ENCODE peak calls at places on chromosomes 7 and 10, in seven cellular contexts. R is choroid plexus epithelial cell, Q is GM23338, Y is GM10248, K is endothelial cell, D is PC-3, O is neural crest cell. F is an unnamed sample.
A peak's percentile ranks its signal among the peaks of the same experiment; 100 is the strongest.

GRCh38 chr10:43823237-43823605 is 174.5 kb upstream of the ZNF32 start:
- DNase-seq in R (no peak), Q (no peak), K (no peak), Y (no peak), D (no peak), O (no peak), F (no peak)

GRCh38 chr10:44924261-44925040 is 13.3 kb downstream of the TMEM72 start:
- DNase-seq in O (no peak), Y (no peak), K (no peak), Q (peak; percentile 9), D (no peak), R (no peak), F (no peak)

GRCh38 chr7:142859829-142860228 is 5.0 kb downstream of the EPHB6 start:
- DNase-seq in R (peak; percentile 85), K (no peak), D (peak; percentile 85), Q (no peak), Y (no peak), O (no peak), F (no peak)

GRCh38 chr10:51542863-51543262 is 156.5 kb downstream of the CSTF2T start:
- DNase-seq in R (no peak), K (no peak), Y (no peak), D (no peak), Q (no peak), O (no peak), F (no peak)

GRCh38 chr10:52443419-52444388 is 129.6 kb downstream of the DKK1 start:
- DNase-seq in Y (no peak), O (no peak), D (peak; percentile 100), Q (no peak), K (no peak), R (peak; percentile 91), F (no peak)

GRCh38 chr7:137480824-137481365 is 137.4 kb upstream of the PTN start:
- DNase-seq in O (no peak), R (peak; percentile 40), Q (no peak), Y (no peak), K (no peak), D (no peak), F (no peak)

GRCh38 chr10:112951349-112952281 is 1.6 kb downstream of the TCF7L2 start:
- DNase-seq in O (peak; percentile 62), K (peak; percentile 61), R (peak; percentile 88), Y (peak; percentile 34), Q (peak; percentile 75), D (peak; percentile 55), F (peak; percentile 49)

GRCh38 chr7:67006966-67007365 is 10.3 kb downstream of the TYW1 start:
- DNase-seq in R (no peak), Y (no peak), Q (no peak), D (peak; percentile 3), K (no peak), O (no peak), F (no peak)

GRCh38 chr7:108455524-108455832 is 758 bp downstream of the NRCAM start:
- DNase-seq in R (no peak), O (no peak), Y (peak; percentile 54), D (no peak), K (no peak), Q (no peak), F (no peak)

GRCh38 chr10:986137-986825 is 2.0 kb upstream of the GTPBP4 start:
- DNase-seq in Y (no peak), O (no peak), D (peak; percentile 57), K (no peak), Q (no peak), R (peak; percentile 63), F (no peak)

GRCh38 chr7:103499976-103500375 is 54.0 kb upstream of the SLC26A5 start:
- DNase-seq in K (no peak), Y (no peak), R (peak; percentile 3), O (no peak), Q (no peak), D (peak; percentile 46), F (no peak)

GRCh38 chr7:156122752-156123354 is 310.6 kb upstream of the SHH start:
- DNase-seq in Q (no peak), D (no peak), K (no peak), Y (no peak), O (no peak), R (no peak), F (no peak)

GRCh38 chr10:61760943-61761824 is 98.5 kb downstream of the CABCOCO1 start:
- DNase-seq in D (peak; percentile 99), Y (no peak), R (peak; percentile 87), Q (no peak), O (no peak), K (no peak), F (no peak)

GRCh38 chr10:80829151-80829550 is 291.4 kb downstream of the SH2D4B start:
- DNase-seq in Q (no peak), O (no peak), R (no peak), Y (no peak), K (no peak), D (no peak), F (no peak)

GRCh38 chr7:92769844-92770243 is 66.5 kb downstream of the CDK6 start:
- DNase-seq in R (no peak), Q (no peak), O (no peak), K (no peak), D (no peak), Y (no peak), F (no peak)

DNA sequence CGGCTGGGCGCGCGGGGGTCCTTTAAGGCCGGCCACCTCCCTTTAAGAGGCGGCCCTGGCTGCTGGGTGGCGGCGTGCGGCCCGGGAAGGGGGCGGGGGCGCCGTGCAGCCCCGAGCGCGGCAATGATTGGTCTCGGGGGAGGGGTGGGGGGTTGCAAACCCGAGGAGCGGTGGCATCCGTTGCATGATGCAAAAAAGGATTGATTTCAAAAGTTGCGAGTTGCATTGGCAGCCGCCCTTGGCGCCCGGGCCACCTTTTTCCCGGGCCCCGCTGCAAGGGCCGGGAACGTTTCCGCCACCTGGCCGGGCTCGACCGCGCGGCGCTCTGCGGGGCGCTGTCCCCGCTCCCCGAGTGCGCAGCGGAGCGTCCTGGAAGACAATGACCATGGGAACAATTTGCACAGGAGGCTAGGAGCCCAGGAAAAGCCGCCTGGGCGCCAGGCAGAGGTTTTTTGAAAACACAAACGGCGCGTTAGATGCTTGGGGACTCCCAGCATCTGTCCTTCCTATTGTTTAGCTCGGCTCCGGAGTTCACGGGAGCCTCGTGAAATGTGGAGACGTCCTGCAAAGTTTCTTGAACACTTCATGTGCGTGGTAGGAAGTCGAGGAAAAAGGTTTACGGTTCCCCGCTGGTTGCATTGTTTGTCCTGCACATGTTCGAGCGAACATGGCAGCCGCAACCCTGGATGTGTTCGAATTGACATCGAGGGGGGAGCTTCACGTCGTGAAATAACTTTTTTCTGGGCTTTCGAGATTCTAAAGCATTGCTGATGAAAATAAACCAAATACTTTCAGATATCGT is at the start of gene SEPHS1:
- DNase-seq in Q (peak; percentile 87), D (peak; percentile 66), K (peak; percentile 64), Y (peak; percentile 87), R (peak; percentile 62), O (peak; percentile 72), F (peak; percentile 90)
- TF ChIP-seq CTCF in Q (no peak), D (no peak), K (no peak), Y (no peak), R (no peak), O (no peak), F (peak; percentile 15)

GRCh38 chr7:127245582-127245981 is 7.2 kb downstream of the GRM8 start:
- DNase-seq in K (no peak), Y (no peak), D (no peak), Q (no peak), O (no peak), R (no peak), F (no peak)

DNA sequence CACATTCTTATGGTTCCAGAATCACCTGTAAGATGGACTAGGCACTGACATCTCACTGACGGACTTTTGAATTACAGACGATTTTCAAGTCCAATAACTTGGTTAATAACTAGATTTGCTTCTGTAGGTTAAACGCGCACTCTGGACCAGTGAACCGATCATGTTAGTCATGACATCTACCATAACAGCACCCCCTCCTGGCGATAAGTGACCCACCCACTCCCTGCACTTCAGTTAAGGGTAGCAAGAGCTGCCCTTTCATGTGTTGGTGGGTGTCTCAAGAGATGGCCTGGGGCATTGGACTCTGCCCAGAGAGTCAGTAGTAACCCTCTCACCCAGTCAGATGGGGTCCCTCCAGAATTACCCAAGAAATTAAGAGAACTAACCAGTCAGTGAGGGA is 12.9 kb downstream of the GRM8 start:
- DNase-seq in Y (no peak), K (no peak), D (no peak), Q (peak; percentile 65), O (no peak), R (no peak), F (no peak)
- TF ChIP-seq CTCF in Y (no peak), K (peak; percentile 37), D (peak; percentile 27), Q (peak; percentile 71), O (no peak), R (peak; percentile 1), F (no peak)

DNA sequence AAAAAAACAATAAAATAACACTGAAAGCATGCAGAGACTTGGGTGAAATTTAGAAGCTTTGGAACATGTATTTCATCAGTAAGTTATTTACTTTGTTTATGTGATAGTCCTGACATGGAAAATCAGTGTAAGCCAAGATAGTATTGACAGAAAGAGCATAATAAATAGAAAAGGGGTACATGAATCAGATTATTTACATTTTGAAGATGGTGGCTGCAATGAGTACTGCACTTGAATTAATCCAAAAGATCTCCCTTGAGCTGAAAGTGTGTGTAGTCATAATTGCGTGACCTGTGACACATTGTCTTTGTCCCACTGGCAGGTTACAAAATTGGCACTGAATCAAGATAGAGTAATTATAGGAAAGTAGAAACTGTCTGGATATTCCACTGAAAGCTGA is 562.9 kb downstream of the GFRA1 start:
- DNase-seq in R (no peak), O (no peak), K (no peak), Y (no peak), D (no peak), Q (no peak), F (no peak)
- TF ChIP-seq CTCF in R (no peak), O (peak; percentile 43), K (peak; percentile 55), Y (no peak), D (no peak), Q (no peak), F (no peak)

GRCh38 chr10:96747734-96748550 is 27.6 kb upstream of the PIK3AP1 start:
- DNase-seq in D (peak; percentile 7), K (no peak), O (no peak), R (no peak), Y (peak; percentile 77), Q (no peak), F (peak; percentile 72)

GRCh38 chr10:96746503-96746902 is 26.2 kb upstream of the PIK3AP1 start:
- DNase-seq in Q (no peak), D (no peak), K (no peak), R (peak; percentile 51), Y (no peak), O (no peak), F (no peak)

GRCh38 chr10:96745950-96746349 is 25.6 kb upstream of the PIK3AP1 start:
- DNase-seq in R (no peak), Y (no peak), K (no peak), Q (no peak), O (no peak), D (no peak), F (no peak)

GRCh38 chr10:96740579-96741281 is 20.4 kb upstream of the PIK3AP1 start:
- DNase-seq in R (peak; percentile 45), D (no peak), Y (no peak), O (no peak), K (no peak), Q (no peak), F (no peak)

DNA sequence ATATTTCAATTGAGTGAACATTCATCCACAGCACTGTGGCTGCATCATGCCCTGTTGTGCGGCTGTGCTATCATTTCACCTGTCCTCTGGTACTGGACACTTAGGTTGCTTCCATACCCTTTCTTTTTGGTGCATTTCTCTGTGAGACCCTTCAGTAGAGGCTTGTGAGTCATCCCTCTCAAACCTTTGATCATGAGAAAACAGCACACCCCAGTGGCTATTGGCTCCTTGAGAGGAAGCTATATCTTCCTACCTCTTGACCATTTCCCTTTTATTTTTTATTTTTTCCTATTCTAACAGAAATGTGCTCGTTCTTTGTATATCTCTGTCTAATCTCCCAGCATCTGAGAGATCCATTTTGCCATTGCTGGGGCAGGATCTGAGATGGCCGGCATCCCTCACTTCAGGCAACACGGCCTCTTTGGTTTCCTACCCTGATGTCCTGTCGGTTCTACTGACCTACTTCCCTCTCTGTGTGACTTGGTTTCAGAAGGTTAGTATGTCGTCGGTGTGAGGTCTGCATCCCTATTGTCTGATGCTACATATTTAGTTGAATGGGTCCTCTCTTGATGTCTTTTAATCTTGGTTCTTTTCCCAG is 23.8 kb upstream of the PIK3AP1 start:
- DNase-seq in R (peak; percentile 65), Y (no peak), K (no peak), D (no peak), Q (peak; percentile 50), O (no peak), F (no peak)
- TF ChIP-seq CTCF in R (peak; percentile 60), Y (peak; percentile 54), K (no peak), D (peak; percentile 40), Q (peak; percentile 68), O (no peak), F (peak; percentile 38)